ENCODE peak calls at places on chromosomes 1 and 21, in five cellular contexts. P is globus pallidus, S is fibroblast of mammary gland, C is SK-N-SH, O is caudate nucleus. K is an unnamed sample.

GRCh38 chr21:26783801-26784200 is 61.4 kb downstream of the ADAMTS1 start:
- DNase-seq in P (no peak), C (no peak), O (no peak), S (no peak), K (no peak)

GRCh38 chr1:210754931-210755670 is 378.8 kb downstream of the KCNH1 start:
- DNase-seq in S (no peak), O (no peak), P (peak; percentile 40), C (peak; percentile 36), K (no peak)

GRCh38 chr1:41738010-41738409 is 180.7 kb downstream of the HIVEP3 start:
- DNase-seq in C (no peak), P (no peak), O (no peak), S (no peak), K (no peak)

GRCh38 chr21:42937960-42938580 is 12.6 kb upstream of the ERVH48-1 start:
- DNase-seq in O (no peak), S (no peak), P (no peak), C (no peak), K (no peak)

GRCh38 chr1:239914827-239915231 is 176.9 kb upstream of the FMN2 start:
- DNase-seq in O (no peak), C (no peak), S (peak; percentile 96), P (no peak), K (no peak)

GRCh38 chr21:46189959-46190490 is 5.8 kb upstream of the SPATC1L start:
- DNase-seq in O (no peak), S (no peak), P (no peak), C (no peak), K (no peak)

GRCh38 chr1:14704846-14705245 is 106.4 kb downstream of the KAZN start:
- DNase-seq in C (no peak), O (no peak), S (no peak), P (no peak), K (no peak)

GRCh38 chr1:85628791-85629531 is 48.4 kb downstream of the CCN1 start:
- DNase-seq in P (no peak), O (peak; percentile 7), S (peak; percentile 57), C (no peak), K (peak; percentile 95)

GRCh38 chr1:103496014-103496635 is 29.4 kb upstream of the RNPC3 start:
- DNase-seq in C (no peak), S (peak; percentile 69), O (no peak), P (no peak), K (no peak)

GRCh38 chr1:210940081-210940617 is 193.8 kb downstream of the KCNH1 start:
- DNase-seq in O (no peak), C (no peak), P (no peak), S (no peak), K (no peak)

K was measured in thyroid gland.